ENCODE peak calls at places on chromosomes 7 and 10, in ten cellular contexts. One of them, this sample, is unnamed.

GRCh38 chr7:37467017-37467416 is 18.4 kb upstream of the ELMO1 start:
- DNase-seq in Calu3: no peak
- DNase-seq in prostate gland: no peak
- DNase-seq in WERI-Rb-1: no peak
- DNase-seq in cardiac fibroblast: no peak
- DNase-seq in BE2C: no peak
- DNase-seq in A549: no peak
- DNase-seq in esophagus squamous epithelium: no peak
- DNase-seq in H9: no peak
- DNase-seq in upper lobe of right lung: no peak
- DNase-seq in this sample: no peak

GRCh38 chr10:121578965-121579364 is 19.3 kb downstream of the FGFR2 start:
- DNase-seq in Calu3: no peak
- DNase-seq in prostate gland: no peak
- DNase-seq in WERI-Rb-1: no peak
- DNase-seq in cardiac fibroblast: no peak
- DNase-seq in BE2C: no peak
- DNase-seq in A549: no peak
- DNase-seq in esophagus squamous epithelium: no peak
- DNase-seq in H9: no peak
- DNase-seq in upper lobe of right lung: no peak
- DNase-seq in this sample: no peak

GRCh38 chr10:101749033-101749432 is 26.9 kb downstream of the FGF8 start:
- DNase-seq in Calu3: no peak
- DNase-seq in prostate gland: no peak
- DNase-seq in WERI-Rb-1: peak; percentile 50
- DNase-seq in cardiac fibroblast: no peak
- DNase-seq in BE2C: no peak
- DNase-seq in A549: peak; percentile 28
- DNase-seq in esophagus squamous epithelium: no peak
- DNase-seq in H9: peak; percentile 81
- DNase-seq in upper lobe of right lung: no peak
- DNase-seq in this sample: peak; percentile 43

GRCh38 chr7:148535227-148535626 is 55.3 kb upstream of the C7orf33 start:
- DNase-seq in Calu3: no peak
- DNase-seq in prostate gland: no peak
- DNase-seq in WERI-Rb-1: peak; percentile 51
- DNase-seq in cardiac fibroblast: no peak
- DNase-seq in BE2C: no peak
- DNase-seq in A549: peak; percentile 11
- DNase-seq in esophagus squamous epithelium: no peak
- DNase-seq in H9: no peak
- DNase-seq in upper lobe of right lung: no peak
- DNase-seq in this sample: no peak

GRCh38 chr7:108142180-108142579 is 12.0 kb upstream of the LAMB4 start:
- DNase-seq in Calu3: no peak
- DNase-seq in prostate gland: no peak
- DNase-seq in WERI-Rb-1: no peak
- DNase-seq in cardiac fibroblast: no peak
- DNase-seq in BE2C: no peak
- DNase-seq in A549: no peak
- DNase-seq in esophagus squamous epithelium: no peak
- DNase-seq in H9: no peak
- DNase-seq in upper lobe of right lung: no peak
- DNase-seq in this sample: no peak

GRCh38 chr7:23593706-23594105 is 3.5 kb upstream of the CCDC126 start:
- DNase-seq in Calu3: no peak
- DNase-seq in prostate gland: no peak
- DNase-seq in WERI-Rb-1: no peak
- DNase-seq in cardiac fibroblast: no peak
- DNase-seq in BE2C: no peak
- DNase-seq in A549: no peak
- DNase-seq in esophagus squamous epithelium: no peak
- DNase-seq in H9: no peak
- DNase-seq in upper lobe of right lung: no peak
- DNase-seq in this sample: no peak

GRCh38 chr10:60541461-60541860 is 151.8 kb upstream of the ANK3 start:
- DNase-seq in Calu3: no peak
- DNase-seq in prostate gland: no peak
- DNase-seq in WERI-Rb-1: no peak
- DNase-seq in cardiac fibroblast: no peak
- DNase-seq in BE2C: no peak
- DNase-seq in A549: no peak
- DNase-seq in esophagus squamous epithelium: no peak
- DNase-seq in H9: no peak
- DNase-seq in upper lobe of right lung: no peak
- DNase-seq in this sample: no peak

GRCh38 chr7:96321041-96321669 is 743 bp downstream of the SLC25A13 start:
- DNase-seq in Calu3: peak; percentile 71
- DNase-seq in prostate gland: peak; percentile 89
- DNase-seq in WERI-Rb-1: peak; percentile 88
- DNase-seq in cardiac fibroblast: peak; percentile 81
- DNase-seq in BE2C: peak; percentile 82
- DNase-seq in A549: peak; percentile 86
- DNase-seq in esophagus squamous epithelium: peak; percentile 33
- DNase-seq in H9: peak; percentile 89
- DNase-seq in upper lobe of right lung: peak; percentile 91
- DNase-seq in this sample: peak; percentile 72

GRCh38 chr7:132403465-132404110 is 172.7 kb downstream of the PLXNA4 start:
- DNase-seq in Calu3: no peak
- DNase-seq in prostate gland: no peak
- DNase-seq in WERI-Rb-1: peak; percentile 25
- DNase-seq in cardiac fibroblast: no peak
- DNase-seq in BE2C: no peak
- DNase-seq in A549: no peak
- DNase-seq in esophagus squamous epithelium: no peak
- DNase-seq in H9: no peak
- DNase-seq in upper lobe of right lung: no peak
- DNase-seq in this sample: no peak

GRCh38 chr10:15486404-15486803 is 115.3 kb upstream of the FAM171A1 start:
- DNase-seq in Calu3: no peak
- DNase-seq in prostate gland: no peak
- DNase-seq in WERI-Rb-1: no peak
- DNase-seq in cardiac fibroblast: no peak
- DNase-seq in BE2C: no peak
- DNase-seq in A549: no peak
- DNase-seq in esophagus squamous epithelium: no peak
- DNase-seq in H9: no peak
- DNase-seq in upper lobe of right lung: no peak
- DNase-seq in this sample: no peak

GRCh38 chr10:132634241-132634946 is 96.8 kb downstream of the INPP5A start:
- DNase-seq in Calu3: no peak
- DNase-seq in prostate gland: no peak
- DNase-seq in WERI-Rb-1: no peak
- DNase-seq in cardiac fibroblast: no peak
- DNase-seq in BE2C: no peak
- DNase-seq in A549: no peak
- DNase-seq in esophagus squamous epithelium: no peak
- DNase-seq in H9: no peak
- DNase-seq in upper lobe of right lung: peak; percentile 45
- DNase-seq in this sample: no peak

GRCh38 chr7:152335900-152336571 is 99.8 kb downstream of the KMT2C start:
- DNase-seq in Calu3: no peak
- DNase-seq in prostate gland: no peak
- DNase-seq in WERI-Rb-1: no peak
- DNase-seq in cardiac fibroblast: no peak
- DNase-seq in BE2C: no peak
- DNase-seq in A549: no peak
- DNase-seq in esophagus squamous epithelium: no peak
- DNase-seq in H9: no peak
- DNase-seq in upper lobe of right lung: no peak
- DNase-seq in this sample: no peak

DNA sequence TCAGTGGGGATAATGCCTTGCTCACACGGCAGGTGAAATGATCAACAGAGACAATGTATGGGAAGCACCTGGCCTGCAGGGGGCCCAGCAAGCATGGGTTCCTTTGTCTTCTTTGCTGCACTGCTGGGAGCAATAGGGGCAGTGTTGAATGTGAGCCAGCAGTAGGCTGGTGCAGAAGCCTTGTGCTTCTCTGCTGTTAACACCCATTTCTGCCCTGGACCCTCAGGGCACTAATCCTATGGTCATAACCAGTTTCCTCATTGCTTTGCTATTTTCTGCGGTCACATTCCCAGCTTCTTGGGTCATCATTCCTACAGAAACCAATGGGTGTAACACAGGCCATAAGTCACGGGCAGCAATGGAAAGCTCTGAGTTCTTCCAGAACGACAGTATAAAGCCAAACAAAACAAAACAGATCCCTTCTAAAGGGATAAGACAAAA is 10.9 kb upstream of the LGI1 start:
- DNase-seq in Calu3: peak; percentile 64
- DNase-seq in prostate gland: no peak
- DNase-seq in WERI-Rb-1: peak; percentile 75
- DNase-seq in cardiac fibroblast: peak; percentile 87
- DNase-seq in BE2C: peak; percentile 11
- DNase-seq in A549: peak; percentile 59
- DNase-seq in esophagus squamous epithelium: no peak
- DNase-seq in H9: peak; percentile 86
- DNase-seq in upper lobe of right lung: no peak
- DNase-seq in this sample: peak; percentile 17
- TF ChIP-seq CTCF in Calu3: peak; percentile 50
- TF ChIP-seq CTCF in prostate gland: no peak
- TF ChIP-seq CTCF in WERI-Rb-1: peak; percentile 89
- TF ChIP-seq CTCF in cardiac fibroblast: peak; percentile 5
- TF ChIP-seq CTCF in BE2C: peak; percentile 38
- TF ChIP-seq CTCF in A549: peak; percentile 37
- TF ChIP-seq CTCF in esophagus squamous epithelium: no peak
- TF ChIP-seq CTCF in H9: peak; percentile 76
- TF ChIP-seq CTCF in upper lobe of right lung: no peak
- TF ChIP-seq CTCF in this sample: peak; percentile 23

GRCh38 chr10:97117372-97117771 is 68.4 kb downstream of the SLIT1 start:
- DNase-seq in Calu3: peak; percentile 30
- DNase-seq in prostate gland: no peak
- DNase-seq in WERI-Rb-1: peak; percentile 54
- DNase-seq in cardiac fibroblast: peak; percentile 28
- DNase-seq in BE2C: no peak
- DNase-seq in A549: peak; percentile 42
- DNase-seq in esophagus squamous epithelium: no peak
- DNase-seq in H9: no peak
- DNase-seq in upper lobe of right lung: no peak
- DNase-seq in this sample: no peak
- TF ChIP-seq CTCF in Calu3: peak; percentile 32
- TF ChIP-seq CTCF in prostate gland: peak; percentile 14
- TF ChIP-seq CTCF in WERI-Rb-1: peak; percentile 34
- TF ChIP-seq CTCF in cardiac fibroblast: no peak
- TF ChIP-seq CTCF in BE2C: peak; percentile 34
- TF ChIP-seq CTCF in A549: peak; percentile 71
- TF ChIP-seq CTCF in esophagus squamous epithelium: no peak
- TF ChIP-seq CTCF in H9: peak; percentile 62
- TF ChIP-seq CTCF in upper lobe of right lung: no peak
- TF ChIP-seq CTCF in this sample: peak; percentile 16

GRCh38 chr7:129560831-129561230 is 50.7 kb upstream of the NRF1 start:
- DNase-seq in Calu3: no peak
- DNase-seq in prostate gland: no peak
- DNase-seq in WERI-Rb-1: no peak
- DNase-seq in cardiac fibroblast: no peak
- DNase-seq in BE2C: no peak
- DNase-seq in A549: no peak
- DNase-seq in esophagus squamous epithelium: no peak
- DNase-seq in H9: no peak
- DNase-seq in upper lobe of right lung: no peak
- DNase-seq in this sample: no peak
- TF ChIP-seq CTCF in Calu3: no peak
- TF ChIP-seq CTCF in prostate gland: no peak
- TF ChIP-seq CTCF in WERI-Rb-1: no peak
- TF ChIP-seq CTCF in cardiac fibroblast: no peak
- TF ChIP-seq CTCF in BE2C: no peak
- TF ChIP-seq CTCF in A549: no peak
- TF ChIP-seq CTCF in esophagus squamous epithelium: no peak
- TF ChIP-seq CTCF in H9: no peak
- TF ChIP-seq CTCF in upper lobe of right lung: no peak
- TF ChIP-seq CTCF in this sample: no peak

GRCh38 chr7:786472-787255 is 45.6 kb upstream of the SUN1 start:
- DNase-seq in Calu3: peak; percentile 89
- DNase-seq in prostate gland: peak; percentile 61
- DNase-seq in WERI-Rb-1: peak; percentile 73
- DNase-seq in cardiac fibroblast: peak; percentile 66
- DNase-seq in BE2C: peak; percentile 82
- DNase-seq in A549: peak; percentile 56
- DNase-seq in esophagus squamous epithelium: no peak
- DNase-seq in H9: peak; percentile 70
- DNase-seq in upper lobe of right lung: peak; percentile 85
- DNase-seq in this sample: peak; percentile 85

GRCh38 chr7:783556-784490 is 48.5 kb upstream of the SUN1 start:
- DNase-seq in Calu3: no peak
- DNase-seq in prostate gland: no peak
- DNase-seq in WERI-Rb-1: no peak
- DNase-seq in cardiac fibroblast: no peak
- DNase-seq in BE2C: no peak
- DNase-seq in A549: no peak
- DNase-seq in esophagus squamous epithelium: no peak
- DNase-seq in H9: no peak
- DNase-seq in upper lobe of right lung: no peak
- DNase-seq in this sample: no peak

GRCh38 chr7:784971-785370 is 47.3 kb upstream of the SUN1 start:
- DNase-seq in Calu3: no peak
- DNase-seq in prostate gland: no peak
- DNase-seq in WERI-Rb-1: no peak
- DNase-seq in cardiac fibroblast: no peak
- DNase-seq in BE2C: no peak
- DNase-seq in A549: no peak
- DNase-seq in esophagus squamous epithelium: no peak
- DNase-seq in H9: no peak
- DNase-seq in upper lobe of right lung: no peak
- DNase-seq in this sample: no peak

GRCh38 chr7:785416-785815 is 46.9 kb upstream of the SUN1 start:
- DNase-seq in Calu3: no peak
- DNase-seq in prostate gland: no peak
- DNase-seq in WERI-Rb-1: no peak
- DNase-seq in cardiac fibroblast: no peak
- DNase-seq in BE2C: no peak
- DNase-seq in A549: no peak
- DNase-seq in esophagus squamous epithelium: no peak
- DNase-seq in H9: no peak
- DNase-seq in upper lobe of right lung: no peak
- DNase-seq in this sample: no peak

DNA sequence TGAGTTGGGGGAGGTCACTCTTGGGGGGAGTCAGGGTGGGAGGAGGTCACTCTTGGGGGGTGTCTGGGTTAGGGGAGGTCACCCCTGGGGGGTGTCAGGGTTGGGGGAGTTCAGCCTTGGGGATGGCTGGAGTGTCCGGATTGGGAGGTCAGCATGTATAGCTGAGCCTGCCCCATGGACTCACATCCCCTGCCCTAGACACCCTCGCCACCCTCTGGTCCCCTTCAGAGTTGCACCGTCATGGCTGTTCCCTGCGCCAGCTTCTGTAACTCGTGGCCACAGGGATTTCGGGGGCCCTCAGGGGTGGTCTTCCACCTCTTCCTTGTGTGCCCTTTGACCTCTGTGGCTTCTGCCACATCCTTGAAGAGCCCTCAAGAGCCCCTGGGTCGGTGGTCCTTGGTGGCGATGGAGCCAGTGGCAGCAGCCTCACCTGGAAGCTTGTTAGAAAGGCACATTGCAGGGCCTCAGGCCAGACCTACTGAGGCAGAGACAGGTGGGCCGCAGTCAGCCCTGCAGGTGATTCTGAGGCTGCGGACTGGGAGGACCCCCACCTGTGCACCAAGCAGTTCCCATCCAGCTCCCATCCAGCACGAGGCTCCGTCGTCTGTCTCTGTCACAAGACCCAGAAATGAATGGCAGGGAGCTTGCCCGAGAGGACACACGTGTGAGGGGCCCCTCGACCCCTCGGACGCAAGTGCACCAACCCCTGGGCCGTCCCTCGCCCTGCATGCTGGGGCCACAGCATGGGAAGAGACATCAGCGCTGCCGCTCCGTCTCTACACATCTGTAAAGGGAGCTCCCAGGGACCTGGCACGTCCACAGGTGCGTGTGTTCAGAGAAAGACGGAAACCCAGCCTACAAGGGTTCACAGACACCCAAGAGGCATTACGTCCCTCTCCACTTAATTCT is 44.7 kb upstream of the SUN1 start:
- DNase-seq in Calu3: no peak
- DNase-seq in prostate gland: no peak
- DNase-seq in WERI-Rb-1: no peak
- DNase-seq in cardiac fibroblast: no peak
- DNase-seq in BE2C: no peak
- DNase-seq in A549: no peak
- DNase-seq in esophagus squamous epithelium: no peak
- DNase-seq in H9: no peak
- DNase-seq in upper lobe of right lung: no peak
- DNase-seq in this sample: no peak
- TF ChIP-seq CTCF in Calu3: peak; percentile 19
- TF ChIP-seq CTCF in prostate gland: no peak
- TF ChIP-seq CTCF in WERI-Rb-1: peak; percentile 21
- TF ChIP-seq CTCF in cardiac fibroblast: no peak
- TF ChIP-seq CTCF in BE2C: no peak
- TF ChIP-seq CTCF in A549: no peak
- TF ChIP-seq CTCF in esophagus squamous epithelium: no peak
- TF ChIP-seq CTCF in H9: peak; percentile 35
- TF ChIP-seq CTCF in upper lobe of right lung: no peak
- TF ChIP-seq CTCF in this sample: no peak